ENCODE peak calls at places on chromosomes 7 and 10, in four cellular contexts. K, E, D and Q are unnamed samples.

GRCh38 chr7:157516911-157517781 is 180.3 kb downstream of the DNAJB6 start:
- DNase-seq in K (no peak), E (peak), D (no peak), Q (peak)

GRCh38 chr7:55109384-55110167 is 90.8 kb downstream of the EGFR start:
- DNase-seq in K (no peak), E (no peak), D (no peak), Q (no peak)

GRCh38 chr7:45032421-45032820 is 32.4 kb downstream of the CCM2 start:
- DNase-seq in K (no peak), E (no peak), D (no peak), Q (no peak)

GRCh38 chr7:27124096-27124978 is 6.2 kb downstream of the HOXA4 start:
- DNase-seq in K (no peak), E (peak), D (no peak), Q (no peak)

GRCh38 chr7:118305686-118306085 is 81.2 kb downstream of the ANKRD7 start:
- DNase-seq in K (no peak), E (no peak), D (no peak), Q (no peak)

GRCh38 chr10:99346247-99346646 is 17.1 kb downstream of the CNNM1 start:
- DNase-seq in K (no peak), E (no peak), D (no peak), Q (no peak)

GRCh38 chr7:50653997-50654425 is 88.8 kb upstream of the DDC start:
- DNase-seq in K (no peak), E (peak), D (no peak), Q (no peak)

GRCh38 chr7:158409120-158409519 is 178.5 kb downstream of the PTPRN2 start:
- DNase-seq in K (no peak), E (no peak), D (no peak), Q (no peak)

GRCh38 chr7:126535176-126535575 is 717.6 kb downstream of the GRM8 start:
- DNase-seq in K (no peak), E (no peak), D (no peak), Q (no peak)

GRCh38 chr10:99532687-99533495 is at the start of gene NKX2-3:
- DNase-seq in K (peak), E (no peak), D (no peak), Q (no peak)

DNA sequence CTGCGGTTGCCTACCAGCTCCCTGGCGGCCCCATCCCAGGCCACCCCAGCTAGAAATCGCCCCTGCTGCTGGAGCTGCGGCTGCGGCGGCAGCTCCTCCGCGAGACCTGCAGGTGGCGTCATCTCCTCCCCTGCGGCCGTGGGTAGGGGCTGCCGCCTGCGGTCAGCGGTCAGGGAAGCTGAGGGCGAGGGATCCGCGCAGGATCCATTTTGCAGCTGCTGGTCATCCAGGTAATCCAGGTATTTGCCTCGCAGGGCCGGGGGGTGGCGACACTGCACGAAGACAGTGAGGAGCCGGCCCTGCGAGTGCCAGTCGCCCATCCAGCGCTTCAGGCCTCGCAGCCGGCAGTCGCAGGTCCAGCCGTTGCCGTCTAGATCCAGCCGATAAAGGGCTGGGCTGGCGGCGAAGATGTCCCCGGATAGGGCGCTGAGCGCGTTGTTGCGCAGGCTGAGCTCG is 1.5 kb downstream of the TRIL start:
- DNase-seq in K (peak), E (no peak), D (no peak), Q (no peak)
- TF ChIP-seq CTCF in K (peak), E (peak), D (no peak), Q (peak)

DNA sequence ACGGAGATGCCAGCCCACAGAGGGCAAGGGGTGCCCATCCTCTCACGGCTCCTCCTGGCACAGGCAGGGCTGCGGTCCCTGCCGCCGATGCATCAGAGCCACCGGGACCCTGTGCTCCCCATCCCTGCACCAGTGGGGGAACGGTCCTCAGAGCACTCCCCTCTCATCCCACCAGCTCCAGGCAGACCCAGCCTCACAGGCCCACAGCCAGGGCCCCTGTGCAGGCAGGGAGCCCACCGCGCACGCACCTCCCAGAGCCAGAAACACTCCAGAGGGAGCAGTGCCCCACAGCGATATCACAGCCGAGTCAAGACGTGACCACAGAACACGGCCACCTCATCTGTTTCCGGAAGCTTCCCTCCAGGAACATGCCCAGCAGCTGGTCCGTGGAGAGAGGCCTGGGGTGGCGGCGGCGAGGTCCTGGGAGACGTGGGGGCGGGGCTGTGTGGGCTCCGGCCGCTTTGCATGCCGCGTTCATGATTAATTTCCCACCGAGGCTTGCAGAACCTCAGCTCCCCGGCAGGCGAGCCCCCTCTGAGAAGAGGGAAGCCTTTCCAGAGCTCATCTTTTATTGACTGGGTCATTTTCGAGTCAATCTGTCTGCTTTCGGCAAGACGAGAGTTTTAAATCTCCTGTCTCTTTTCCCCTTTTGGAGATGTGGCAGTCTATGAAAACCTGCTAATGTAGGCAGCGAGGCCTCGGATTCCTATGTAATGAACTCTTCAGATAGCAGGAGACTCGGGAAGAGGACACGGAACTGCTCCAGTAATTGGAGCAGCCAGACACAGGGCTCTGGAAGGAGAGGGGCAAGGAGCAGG is 242.6 kb downstream of the ELFN1 start:
- DNase-seq in K (no peak), E (no peak), D (no peak), Q (no peak)
- TF ChIP-seq CTCF in K (no peak), E (no peak), D (no peak), Q (no peak)

GRCh38 chr10:70804424-70804814 is 11.3 kb upstream of the SGPL1 start:
- DNase-seq in K (no peak), E (no peak), D (no peak), Q (no peak)

GRCh38 chr10:70805619-70806215 is 10.0 kb upstream of the SGPL1 start:
- DNase-seq in K (no peak), E (no peak), D (no peak), Q (no peak)

GRCh38 chr10:70801854-70802253 is 13.9 kb upstream of the SGPL1 start:
- DNase-seq in K (no peak), E (no peak), D (no peak), Q (no peak)

GRCh38 chr10:70806841-70807240 is 8.9 kb upstream of the SGPL1 start:
- DNase-seq in K (no peak), E (no peak), D (no peak), Q (no peak)

GRCh38 chr10:70803768-70804423 is 11.9 kb upstream of the SGPL1 start:
- DNase-seq in K (no peak), E (no peak), D (no peak), Q (no peak)
- TF ChIP-seq CTCF in K (no peak), E (no peak), D (no peak), Q (no peak)

GRCh38 chr10:11256896-11257295 is 239.2 kb downstream of the CELF2 start:
- DNase-seq in K (no peak), E (no peak), D (no peak), Q (no peak)

GRCh38 chr10:11255156-11255555 is 237.5 kb downstream of the CELF2 start:
- DNase-seq in K (no peak), E (no peak), D (no peak), Q (no peak)

GRCh38 chr10:11253397-11254002 is 235.8 kb downstream of the CELF2 start:
- DNase-seq in K (no peak), E (no peak), D (no peak), Q (no peak)

GRCh38 chr10:11260136-11260535 is 242.5 kb downstream of the CELF2 start:
- DNase-seq in K (no peak), E (no peak), D (no peak), Q (no peak)

GRCh38 chr10:11255796-11256444 is 238.2 kb downstream of the CELF2 start:
- DNase-seq in K (no peak), E (no peak), D (no peak), Q (no peak)
- TF ChIP-seq CTCF in K (no peak), E (no peak), D (no peak), Q (no peak)

GRCh38 chr7:144513332-144513731 is 109.8 kb upstream of the NOBOX start:
- DNase-seq in K (peak), E (no peak), D (no peak), Q (no peak)
- TF ChIP-seq CTCF in K (peak), E (no peak), D (no peak), Q (peak)

GRCh38 chr7:129644634-129645230 is 33.2 kb downstream of the NRF1 start:
- DNase-seq in K (peak), E (no peak), D (no peak), Q (no peak)
- TF ChIP-seq CTCF in K (peak), E (peak), D (no peak), Q (peak)

GRCh38 chr10:29428486-29428885 is 139.6 kb downstream of the LYZL1 start:
- DNase-seq in K (no peak), E (no peak), D (no peak), Q (no peak)
- TF ChIP-seq CTCF in K (no peak), E (no peak), D (no peak), Q (no peak)

GRCh38 chr7:102918865-102919264 is 6.1 kb downstream of the LRRC17 start:
- DNase-seq in K (no peak), E (no peak), D (no peak), Q (no peak)

GRCh38 chr7:102916881-102917280 is 4.1 kb downstream of the LRRC17 start:
- DNase-seq in K (no peak), E (no peak), D (no peak), Q (no peak)

GRCh38 chr7:102916426-102916825 is 3.6 kb downstream of the LRRC17 start:
- DNase-seq in K (peak), E (no peak), D (no peak), Q (no peak)

GRCh38 chr7:102914585-102914984 is 1.8 kb downstream of the LRRC17 start:
- DNase-seq in K (peak), E (peak), D (no peak), Q (no peak)

DNA sequence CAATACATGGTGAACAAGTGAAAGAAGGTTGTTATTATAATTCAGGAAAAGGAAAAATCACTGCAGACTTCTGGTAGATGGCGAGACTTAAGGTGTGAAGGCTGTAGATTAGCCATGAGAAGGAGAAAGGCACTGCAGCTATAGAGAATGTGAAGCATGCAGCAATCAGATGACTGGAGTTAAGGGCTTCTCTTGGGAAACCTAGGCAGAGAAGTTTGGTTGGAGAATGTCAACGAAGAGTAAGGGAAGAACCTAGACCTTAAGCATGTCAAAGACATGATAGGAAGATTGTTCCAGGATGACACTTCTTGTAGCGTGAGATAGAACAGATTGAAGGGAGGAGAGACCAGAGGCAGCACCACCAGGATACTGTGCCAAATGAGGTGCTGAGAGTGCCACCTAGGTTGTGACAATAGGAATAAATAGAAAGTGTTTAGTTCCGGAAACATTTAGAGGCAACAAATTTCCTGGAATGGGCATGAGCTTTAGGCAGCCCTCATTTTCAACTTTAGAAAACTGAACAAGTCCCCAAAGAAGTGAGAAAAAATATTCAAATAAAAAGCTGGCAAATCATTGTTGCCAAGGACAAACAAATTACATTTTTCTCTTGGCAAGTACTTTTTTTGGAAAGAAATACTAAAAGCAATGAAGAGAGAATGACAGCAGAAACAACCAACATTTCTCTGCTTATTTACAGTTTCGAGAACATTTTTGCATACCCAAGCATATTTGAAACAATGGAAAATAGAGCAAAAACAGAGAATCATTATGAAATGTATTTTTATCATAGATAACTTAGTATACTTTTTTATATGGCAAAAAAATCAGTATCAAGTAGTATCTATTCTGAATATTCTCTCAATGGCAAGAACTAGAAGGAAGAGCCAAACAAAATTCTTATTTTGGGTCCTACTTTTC is 4.9 kb downstream of the LRRC17 start:
- DNase-seq in K (no peak), E (no peak), D (no peak), Q (no peak)
- TF ChIP-seq CTCF in K (no peak), E (no peak), D (no peak), Q (no peak)

DNA sequence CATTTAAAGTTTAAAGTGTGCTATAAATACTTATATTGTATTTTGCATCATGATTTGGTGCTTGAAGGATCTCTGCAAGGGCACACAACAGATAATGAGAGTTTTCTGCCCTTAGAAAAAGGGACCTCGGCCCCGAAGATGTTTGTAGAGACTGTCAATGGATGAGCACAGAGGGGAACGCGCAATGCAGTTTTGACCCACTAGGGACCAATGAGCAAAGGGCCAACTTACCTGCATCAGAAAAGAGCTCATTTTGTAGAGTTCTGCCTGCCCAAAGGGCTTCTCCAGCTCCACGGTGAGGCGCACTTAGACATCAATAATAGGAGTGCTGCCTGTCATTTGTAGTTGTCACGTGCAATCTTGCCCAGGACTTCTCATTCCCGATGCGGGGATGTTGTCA is 91.1 kb downstream of the BUB3 start:
- DNase-seq in K (peak), E (no peak), D (no peak), Q (no peak)
- TF ChIP-seq CTCF in K (peak), E (no peak), D (no peak), Q (no peak)